ENCODE peak calls at places on chromosomes 1 and 21, in six cellular contexts. One of them, this sample, is unnamed.

GRCh38 chr21:24375201-24375600 is 1232.1 kb downstream of the MRPL39 start:
- DNase-seq in right lobe of liver: no peak
- DNase-seq in ACHN: no peak
- DNase-seq in brain microvascular endothelial cell: no peak
- DNase-seq in CD8-positive, alpha-beta memory T cell: no peak
- DNase-seq in myocyte: no peak
- DNase-seq in this sample: no peak

GRCh38 chr1:18948048-18948912 is 8.2 kb downstream of the IFFO2 start:
- DNase-seq in CD8-positive, alpha-beta memory T cell: peak
- DNase-seq in ACHN: peak
- DNase-seq in brain microvascular endothelial cell: no peak
- DNase-seq in right lobe of liver: peak
- DNase-seq in myocyte: peak
- DNase-seq in this sample: no peak

GRCh38 chr1:202056644-202057334 is 46.4 kb downstream of the ELF3 start:
- DNase-seq in right lobe of liver: peak
- DNase-seq in myocyte: peak
- DNase-seq in brain microvascular endothelial cell: no peak
- DNase-seq in CD8-positive, alpha-beta memory T cell: no peak
- DNase-seq in ACHN: no peak
- DNase-seq in this sample: no peak

GRCh38 chr1:248814351-248814750 is 11.4 kb downstream of the SH3BP5L start:
- DNase-seq in myocyte: no peak
- DNase-seq in brain microvascular endothelial cell: no peak
- DNase-seq in ACHN: no peak
- DNase-seq in CD8-positive, alpha-beta memory T cell: no peak
- DNase-seq in right lobe of liver: no peak
- DNase-seq in this sample: no peak

GRCh38 chr1:65177457-65177856 is 29.5 kb downstream of the AK4 start:
- DNase-seq in ACHN: peak
- DNase-seq in right lobe of liver: no peak
- DNase-seq in myocyte: peak
- DNase-seq in brain microvascular endothelial cell: peak
- DNase-seq in CD8-positive, alpha-beta memory T cell: no peak
- DNase-seq in this sample: no peak

GRCh38 chr1:16076003-16076870 is 2.8 kb upstream of the FAM131C start:
- DNase-seq in ACHN: peak
- DNase-seq in right lobe of liver: no peak
- DNase-seq in brain microvascular endothelial cell: peak
- DNase-seq in myocyte: peak
- DNase-seq in CD8-positive, alpha-beta memory T cell: no peak
- DNase-seq in this sample: no peak

GRCh38 chr1:173117108-173117633 is 66.4 kb upstream of the TNFSF18 start:
- DNase-seq in myocyte: no peak
- DNase-seq in ACHN: no peak
- DNase-seq in brain microvascular endothelial cell: no peak
- DNase-seq in CD8-positive, alpha-beta memory T cell: no peak
- DNase-seq in right lobe of liver: no peak
- DNase-seq in this sample: peak

GRCh38 chr1:225697437-225697836 is 44.5 kb upstream of the ENAH start:
- DNase-seq in brain microvascular endothelial cell: no peak
- DNase-seq in right lobe of liver: no peak
- DNase-seq in CD8-positive, alpha-beta memory T cell: no peak
- DNase-seq in ACHN: no peak
- DNase-seq in myocyte: peak
- DNase-seq in this sample: no peak

GRCh38 chr1:56095924-56096655 is 483.3 kb downstream of the PLPP3 start:
- DNase-seq in ACHN: no peak
- DNase-seq in right lobe of liver: no peak
- DNase-seq in myocyte: peak
- DNase-seq in CD8-positive, alpha-beta memory T cell: no peak
- DNase-seq in brain microvascular endothelial cell: peak
- DNase-seq in this sample: peak

GRCh38 chr1:223363057-223363855 is 720 bp downstream of the SUSD4 start:
- DNase-seq in right lobe of liver: no peak
- DNase-seq in ACHN: no peak
- DNase-seq in brain microvascular endothelial cell: no peak
- DNase-seq in myocyte: peak
- DNase-seq in CD8-positive, alpha-beta memory T cell: peak
- DNase-seq in this sample: peak

GRCh38 chr1:33382651-33383415 is 48.1 kb downstream of the PHC2 start:
- DNase-seq in brain microvascular endothelial cell: no peak
- DNase-seq in myocyte: peak
- DNase-seq in right lobe of liver: no peak
- DNase-seq in ACHN: no peak
- DNase-seq in CD8-positive, alpha-beta memory T cell: no peak
- DNase-seq in this sample: peak

GRCh38 chr1:174161813-174162212 is 2.5 kb downstream of the RABGAP1L start:
- DNase-seq in right lobe of liver: no peak
- DNase-seq in myocyte: no peak
- DNase-seq in CD8-positive, alpha-beta memory T cell: no peak
- DNase-seq in brain microvascular endothelial cell: no peak
- DNase-seq in ACHN: no peak
- DNase-seq in this sample: no peak

GRCh38 chr1:26318338-26319064 is 743 bp downstream of the CD52 start:
- DNase-seq in CD8-positive, alpha-beta memory T cell: no peak
- DNase-seq in ACHN: no peak
- DNase-seq in myocyte: no peak
- DNase-seq in brain microvascular endothelial cell: no peak
- DNase-seq in right lobe of liver: no peak
- DNase-seq in this sample: peak

GRCh38 chr1:15198684-15199083 is 45.1 kb downstream of the TMEM51 start:
- DNase-seq in brain microvascular endothelial cell: no peak
- DNase-seq in right lobe of liver: no peak
- DNase-seq in CD8-positive, alpha-beta memory T cell: no peak
- DNase-seq in ACHN: no peak
- DNase-seq in myocyte: no peak
- DNase-seq in this sample: no peak

GRCh38 chr1:246182149-246182851 is 324.8 kb downstream of the SMYD3 start:
- DNase-seq in myocyte: no peak
- DNase-seq in right lobe of liver: no peak
- DNase-seq in CD8-positive, alpha-beta memory T cell: no peak
- DNase-seq in brain microvascular endothelial cell: no peak
- DNase-seq in ACHN: no peak
- DNase-seq in this sample: no peak

GRCh38 chr1:12219800-12220199 is 10.0 kb upstream of the VPS13D start:
- DNase-seq in CD8-positive, alpha-beta memory T cell: no peak
- DNase-seq in brain microvascular endothelial cell: no peak
- DNase-seq in myocyte: no peak
- DNase-seq in right lobe of liver: no peak
- DNase-seq in ACHN: no peak
- DNase-seq in this sample: no peak

GRCh38 chr1:173416034-173416433 is 61.1 kb upstream of the PRDX6 start:
- DNase-seq in CD8-positive, alpha-beta memory T cell: no peak
- DNase-seq in ACHN: no peak
- DNase-seq in right lobe of liver: no peak
- DNase-seq in brain microvascular endothelial cell: no peak
- DNase-seq in myocyte: no peak
- DNase-seq in this sample: no peak

GRCh38 chr1:87410771-87411170 is 82.1 kb downstream of the LMO4 start:
- DNase-seq in CD8-positive, alpha-beta memory T cell: no peak
- DNase-seq in myocyte: peak
- DNase-seq in ACHN: no peak
- DNase-seq in right lobe of liver: no peak
- DNase-seq in brain microvascular endothelial cell: no peak
- DNase-seq in this sample: peak

GRCh38 chr1:3030663-3031381 is 9.6 kb downstream of the ACTRT2 start:
- DNase-seq in ACHN: no peak
- DNase-seq in brain microvascular endothelial cell: no peak
- DNase-seq in right lobe of liver: peak
- DNase-seq in CD8-positive, alpha-beta memory T cell: no peak
- DNase-seq in myocyte: no peak
- DNase-seq in this sample: peak

GRCh38 chr1:234600418-234601216 is 9.4 kb downstream of the IRF2BP2 start:
- DNase-seq in right lobe of liver: peak
- DNase-seq in ACHN: no peak
- DNase-seq in brain microvascular endothelial cell: no peak
- DNase-seq in CD8-positive, alpha-beta memory T cell: peak
- DNase-seq in myocyte: no peak
- DNase-seq in this sample: peak